ENCODE peak calls at places on chromosomes 11 and 22, in nine cellular contexts. M is CD8-positive, alpha-beta T cell; N is tibial nerve; O is esophagus squamous epithelium; D is stomach; U is gastrocnemius medialis; L is thoracic aorta; S is fibroblast of lung; F is aorta. W is an unnamed sample.

GRCh38 chr11:64251722-64251985 is 324 bp downstream of the PLCB3 start:
- DNase-seq in N (no peak), S (no peak), M (no peak), D (no peak), U (no peak), F (no peak), O (no peak), L (no peak), W (no peak)

GRCh38 chr22:50303848-50304527 is 3.5 kb downstream of the PLXNB2 start:
- DNase-seq in L (no peak), O (no peak), S (no peak), D (peak; percentile 79), F (peak; percentile 69), N (no peak), M (no peak), U (no peak), W (no peak)

GRCh38 chr11:131136476-131136875 is 220.2 kb upstream of the SNX19 start:
- DNase-seq in M (no peak), L (no peak), N (no peak), S (peak; percentile 11), D (no peak), U (no peak), F (no peak), O (no peak), W (no peak)

GRCh38 chr11:31160504-31161422 is 208.8 kb downstream of the DCDC1 start:
- DNase-seq in S (no peak), O (no peak), F (no peak), U (no peak), D (no peak), N (no peak), L (no peak), M (no peak), W (no peak)

GRCh38 chr11:36475192-36475591 is 34.9 kb downstream of the TRAF6 start:
- DNase-seq in M (no peak), S (no peak), N (no peak), D (no peak), U (no peak), L (no peak), F (no peak), O (no peak), W (no peak)

GRCh38 chr11:86676533-86677154 is 4.2 kb upstream of the ME3 start:
- DNase-seq in M (no peak), U (no peak), L (no peak), D (no peak), O (no peak), S (no peak), N (no peak), F (no peak), W (no peak)

GRCh38 chr11:27218498-27219038 is 144.4 kb downstream of the CCDC34 start:
- DNase-seq in F (no peak), N (no peak), S (peak; percentile 56), U (no peak), L (no peak), D (no peak), M (no peak), O (no peak), W (no peak)

GRCh38 chr11:114233755-114234154 is 62.4 kb upstream of the NNMT start:
- DNase-seq in D (no peak), N (no peak), S (peak; percentile 71), L (no peak), U (no peak), O (no peak), F (no peak), M (no peak), W (no peak)

GRCh38 chr22:25627271-25627848 is 62.9 kb downstream of the GRK3 start:
- DNase-seq in M (no peak), U (no peak), N (no peak), F (no peak), L (no peak), O (no peak), D (no peak), S (no peak), W (no peak)

GRCh38 chr22:24416611-24417010 is 10.8 kb upstream of the ADORA2A start:
- DNase-seq in U (no peak), O (no peak), M (no peak), L (no peak), S (no peak), D (no peak), N (no peak), F (no peak), W (no peak)

GRCh38 chr11:67298786-67299185 is 4.5 kb upstream of the SSH3 start:
- DNase-seq in L (no peak), D (no peak), O (no peak), M (no peak), F (no peak), U (no peak), S (no peak), N (no peak), W (no peak)

GRCh38 chr11:23112987-23113886 is 253.0 kb upstream of the CCDC179 start:
- DNase-seq in N (no peak), M (no peak), F (no peak), D (peak; percentile 57), O (no peak), L (no peak), S (peak; percentile 68), U (no peak), W (no peak)

GRCh38 chr11:79314906-79315689 is 125.7 kb downstream of the TENM4 start:
- DNase-seq in F (no peak), N (no peak), O (no peak), D (no peak), L (no peak), U (no peak), M (no peak), S (peak; percentile 34), W (no peak)

DNA sequence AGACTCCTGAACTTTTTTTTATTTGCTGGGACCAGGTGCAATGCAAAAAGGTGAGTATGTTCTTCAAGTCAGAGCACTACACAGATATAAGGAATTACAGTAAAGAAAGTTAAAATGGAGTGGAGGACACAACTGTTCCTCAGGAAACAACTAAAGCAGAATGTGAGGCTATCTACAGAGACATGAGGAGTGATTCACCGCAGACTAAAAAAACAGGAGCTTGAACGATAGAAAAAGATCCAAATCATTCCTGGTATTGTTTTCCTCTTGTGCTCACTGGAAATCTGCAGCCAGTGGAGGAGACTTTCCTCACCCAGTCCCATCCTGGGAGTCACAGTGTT is 106.2 kb downstream of the ABTB2 start:
- DNase-seq in U (no peak), M (no peak), F (no peak), N (no peak), O (no peak), D (no peak), L (no peak), S (no peak), W (no peak)
- H3K4me3 ChIP-seq in U (peak overlapping the region; percentile 34), M (peak overlapping the region; percentile 47), F (no peak overlapping the region), N (no peak overlapping the region), O (no peak overlapping the region), D (no peak overlapping the region), L (peak overlapping the region; percentile 60), S (peak overlapping the region; percentile 34), W (no peak overlapping the region)

DNA sequence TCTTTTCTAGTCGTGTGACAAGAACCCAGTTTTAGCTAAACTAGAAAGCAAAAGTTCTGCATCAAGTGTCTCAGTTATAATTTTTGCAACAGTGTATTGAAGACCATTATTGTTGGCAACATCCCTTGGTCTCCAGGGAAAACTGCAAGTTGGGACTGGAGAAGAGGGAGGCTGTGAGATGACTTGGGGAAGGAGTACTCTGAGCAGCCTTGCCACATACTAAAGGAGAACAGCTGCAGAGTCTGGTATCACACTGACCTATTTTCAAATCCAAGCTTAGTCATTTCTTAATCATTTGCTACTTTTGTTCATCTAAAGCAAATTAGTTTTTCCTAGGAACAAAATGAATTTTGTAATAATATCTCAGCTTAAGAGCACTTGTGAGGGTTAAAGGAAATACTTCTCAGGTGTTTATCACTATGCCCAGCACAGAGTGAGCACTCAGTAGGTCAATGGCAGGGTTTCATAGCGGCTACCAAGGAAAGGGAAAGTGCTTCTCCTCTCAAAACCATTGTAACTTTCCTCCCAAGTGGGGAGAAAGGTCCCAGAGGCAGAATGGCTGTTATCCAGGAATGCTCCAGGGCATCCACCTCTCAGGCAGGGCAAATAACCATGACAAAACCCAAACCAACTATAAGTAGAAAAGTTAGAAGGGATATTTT is 247.1 kb downstream of the C11orf87 start:
- DNase-seq in O (no peak), N (no peak), S (no peak), L (no peak), D (no peak), F (no peak), U (no peak), M (no peak), W (no peak)
- H3K27ac ChIP-seq in O (no peak overlapping the region), N (no peak overlapping the region), S (no peak overlapping the region), L (no peak overlapping the region), D (no peak overlapping the region), F (no peak overlapping the region), U (no peak overlapping the region), M (no peak overlapping the region), W (no peak overlapping the region)

DNA sequence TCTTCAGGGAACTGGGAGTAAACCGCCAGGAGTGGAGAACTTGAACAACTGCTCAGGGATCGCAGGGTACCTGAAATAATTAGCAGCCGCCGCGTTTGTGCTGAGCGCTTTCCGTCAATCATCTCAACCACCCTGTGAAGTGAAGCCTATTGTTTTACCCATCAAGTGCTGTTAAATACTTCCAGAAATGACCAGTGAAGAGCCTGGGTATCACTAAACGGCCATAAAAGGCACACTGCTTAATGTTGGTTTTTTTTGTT is 1.1 kb downstream of the CD59 start:
- DNase-seq in S (no peak), L (no peak), O (no peak), D (no peak), N (no peak), M (no peak), U (no peak), F (no peak), W (no peak)
- H3K4me1 ChIP-seq in S (peaks cover 25% of the 10 kb centered on the region), L (peaks cover 49% of the 10 kb centered on the region), O (peaks cover 9% of the 10 kb centered on the region), D (peaks cover 63% of the 10 kb centered on the region), N (peaks cover 41% of the 10 kb centered on the region), M (peaks cover 11% of the 10 kb centered on the region), U (peaks cover 55% of the 10 kb centered on the region), F (no peaks in the 10 kb centered on the region), W (peaks cover 9% of the 10 kb centered on the region)

GRCh38 chr11:125902927-125903752 is at the start of gene PUS3:
- DNase-seq in M (peak; percentile 83), U (peak; percentile 74), L (peak; percentile 79), D (peak; percentile 93), S (peak; percentile 82), O (peak; percentile 33), F (peak; percentile 93), N (peak; percentile 89), W (peak; percentile 75)

GRCh38 chr11:125902315-125902926 is 585 bp downstream of the PUS3 start:
- DNase-seq in O (no peak), D (no peak), M (no peak), S (no peak), L (no peak), F (no peak), U (no peak), N (no peak), W (no peak)

GRCh38 chr11:125903753-125904659 is at the start of gene DDX25:
- DNase-seq in L (no peak), F (no peak), D (no peak), S (no peak), O (no peak), M (peak; percentile 11), U (no peak), N (no peak), W (no peak)

GRCh38 chr11:125904678-125905077 is 370 bp downstream of the DDX25 start:
- DNase-seq in U (no peak), F (no peak), D (no peak), O (no peak), N (no peak), M (no peak), S (no peak), L (no peak), W (no peak)

DNA sequence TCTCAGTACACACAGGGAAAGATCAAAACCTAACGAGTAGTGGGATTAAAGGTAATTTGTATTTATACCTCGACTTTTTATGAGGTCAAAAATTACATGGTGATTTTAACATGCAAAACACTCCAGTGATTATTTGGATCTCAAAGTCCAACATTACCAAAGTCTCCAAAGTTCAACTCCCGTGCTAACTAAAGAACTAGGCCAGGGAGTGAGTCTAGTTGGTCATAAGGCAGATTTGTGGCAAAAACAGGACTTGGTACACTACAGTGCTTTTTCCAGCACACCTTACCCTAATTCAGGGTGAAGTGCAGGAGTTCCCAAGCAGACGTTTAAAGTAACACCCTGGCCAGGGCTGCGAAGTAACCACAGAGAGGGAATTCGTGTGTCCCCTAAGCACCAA is 1.1 kb downstream of the PUS3 start:
- DNase-seq in S (no peak), U (no peak), O (no peak), F (no peak), M (no peak), L (no peak), D (no peak), N (no peak), W (no peak)
- H3K4me3 ChIP-seq in S (no peak overlapping the region), U (peak overlapping the region; percentile 82), O (peak overlapping the region; percentile 56), F (no peak overlapping the region), M (no peak overlapping the region), L (no peak overlapping the region), D (peak overlapping the region; percentile 53), N (no peak overlapping the region), W (no peak overlapping the region)